ENCODE peak calls at places on chromosomes 3 and 15, in seven cellular contexts. L is stimulated activated CD4-positive, alpha-beta T cell treated with anti-CD3 and anti-CD28 coated beads, Interleukin-2, amount 100 ng/mL, for 24 hours; S is AG04450; U is tibial artery; H is hypothalamus; C is nephron progenitor cell; A is EL. B is an unnamed sample.

GRCh38 chr3:72385172-72385571 is 463.1 kb downstream of the SHQ1 start:
- DNase-seq in L (no peak), S (no peak), U (no peak), H (no peak), C (no peak), A (no peak), B (no peak)

GRCh38 chr3:146161725-146162047 is 702 bp upstream of the PLOD2 start:
- DNase-seq in L (no peak), S (no peak), U (peak; percentile 51), H (no peak), C (peak; percentile 19), A (no peak), B (peak; percentile 29)

GRCh38 chr15:98443483-98443882 is 204.9 kb upstream of the IGF1R start:
- DNase-seq in L (no peak), S (no peak), U (no peak), H (no peak), C (no peak), A (no peak), B (no peak)

GRCh38 chr3:20023663-20024417 is 11.8 kb upstream of the PP2D1 start:
- DNase-seq in L (no peak), S (no peak), U (peak; percentile 61), H (peak; percentile 36), C (no peak), A (no peak), B (no peak)

GRCh38 chr3:30502051-30502741 is 104.2 kb upstream of the TGFBR2 start:
- DNase-seq in L (no peak), S (no peak), U (no peak), H (no peak), C (no peak), A (peak; percentile 28), B (no peak)

GRCh38 chr3:186283651-186284445 is 78.2 kb downstream of the DGKG start:
- DNase-seq in L (no peak), S (no peak), U (no peak), H (no peak), C (no peak), A (peak; percentile 89), B (no peak)

GRCh38 chr3:149715247-149715646 is 37.0 kb downstream of the COMMD2 start:
- DNase-seq in L (no peak), S (no peak), U (no peak), H (no peak), C (no peak), A (no peak), B (no peak)

GRCh38 chr3:172106989-172107388 is 67.6 kb downstream of the FNDC3B start:
- DNase-seq in L (peak; percentile 62), S (no peak), U (peak; percentile 71), H (no peak), C (no peak), A (no peak), B (no peak)

GRCh38 chr3:185361920-185362319 is 1.0 kb upstream of the MAP3K13 start:
- DNase-seq in L (no peak), S (no peak), U (no peak), H (no peak), C (no peak), A (peak; percentile 13), B (no peak)

GRCh38 chr3:12400795-12401194 is 83.5 kb upstream of the TSEN2 start:
- DNase-seq in L (no peak), S (peak; percentile 32), U (no peak), H (no peak), C (no peak), A (peak; percentile 70), B (peak; percentile 41)

GRCh38 chr3:131762981-131763380 is 260.2 kb upstream of the MRPL3 start:
- DNase-seq in L (no peak), S (no peak), U (no peak), H (no peak), C (no peak), A (no peak), B (no peak)

GRCh38 chr15:33089878-33090757 is 104.4 kb downstream of the FMN1 start:
- DNase-seq in L (no peak), S (peak; percentile 86), U (no peak), H (no peak), C (no peak), A (peak; percentile 71), B (no peak)

GRCh38 chr3:67495751-67496150 is 158.7 kb downstream of the SUCLG2 start:
- DNase-seq in L (no peak), S (no peak), U (no peak), H (no peak), C (no peak), A (no peak), B (peak; percentile 32)

GRCh38 chr3:101719604-101720185 is 4.7 kb upstream of the CEP97 start:
- DNase-seq in L (no peak), S (no peak), U (no peak), H (no peak), C (no peak), A (no peak), B (no peak)

GRCh38 chr3:150216041-150216811 is 191.9 kb upstream of the TSC22D2 start:
- DNase-seq in L (no peak), S (no peak), U (peak; percentile 82), H (no peak), C (no peak), A (peak; percentile 76), B (no peak)

GRCh38 chr3:193978446-193978845 is 157.5 kb upstream of the HES1 start:
- DNase-seq in L (no peak), S (no peak), U (no peak), H (no peak), C (no peak), A (no peak), B (no peak)

B was measured in pulmonary artery endothelial cell.